ENCODE peak calls at places on chromosomes 2 and 18, in seven cellular contexts. E, M, I, O, P, D and R are unnamed samples.

GRCh38 chr2:15408759-15409158 is 152.4 kb downstream of the NBAS start:
- DNase-seq in P (no peak), M (no peak), O (no peak), I (no peak), D (no peak), E (no peak), R (no peak)

GRCh38 chr2:149732001-149732685 is 144.6 kb upstream of the MMADHC start:
- DNase-seq in O (no peak), D (no peak), P (no peak), M (no peak), E (peak; percentile 54), I (peak; percentile 71), R (peak; percentile 94)

GRCh38 chr2:74418312-74418711 is 3.1 kb downstream of the C2orf81 start:
- DNase-seq in I (no peak), P (no peak), D (no peak), M (no peak), O (no peak), E (no peak), R (no peak)

GRCh38 chr2:61167587-61167986 is 5.6 kb downstream of the C2orf74 start:
- DNase-seq in I (no peak), M (no peak), O (no peak), D (no peak), P (no peak), E (no peak), R (no peak)

GRCh38 chr18:6219116-6219717 is 195.5 kb downstream of the L3MBTL4 start:
- DNase-seq in O (no peak), M (peak; percentile 29), D (peak; percentile 88), I (peak; percentile 70), E (peak; percentile 73), P (peak; percentile 87), R (no peak)

GRCh38 chr2:96763511-96764252 is 3.0 kb downstream of the CNNM4 start:
- DNase-seq in M (peak; percentile 55), O (no peak), P (peak; percentile 46), I (no peak), E (no peak), D (peak; percentile 77), R (no peak)

GRCh38 chr2:29374823-29375222 is 259.6 kb downstream of the CLIP4 start:
- DNase-seq in O (no peak), D (peak; percentile 9), M (no peak), I (no peak), P (no peak), E (no peak), R (no peak)

GRCh38 chr2:86336350-86337234 is 834 bp downstream of the REEP1 start:
- DNase-seq in D (peak; percentile 54), M (no peak), I (no peak), P (peak; percentile 55), E (no peak), O (no peak), R (no peak)

GRCh38 chr2:158676696-158677095 is 118.4 kb upstream of the DAPL1 start:
- DNase-seq in D (no peak), P (no peak), M (no peak), E (no peak), O (no peak), I (no peak), R (no peak)

GRCh38 chr2:182113334-182113733 is 127.7 kb downstream of the PPP1R1C start:
- DNase-seq in P (no peak), I (no peak), E (no peak), M (no peak), O (no peak), D (no peak), R (no peak)

GRCh38 chr2:10982931-10983701 is 71.4 kb downstream of the KCNF1 start:
- DNase-seq in E (peak; percentile 16), M (no peak), D (no peak), P (no peak), I (peak; percentile 61), O (no peak), R (no peak)

GRCh38 chr18:73136134-73136533 is 268.3 kb upstream of the NETO1 start:
- DNase-seq in O (no peak), D (peak; percentile 60), P (peak; percentile 8), I (no peak), M (no peak), E (no peak), R (peak; percentile 11)

GRCh38 chr18:14921547-14921946 is 173.6 kb downstream of the ANKRD30B start:
- DNase-seq in M (no peak), E (no peak), O (no peak), I (no peak), P (no peak), D (no peak), R (no peak)

GRCh38 chr2:20618886-20619521 is 31.9 kb downstream of the HS1BP3 start:
- DNase-seq in E (no peak), O (no peak), D (no peak), I (no peak), P (no peak), M (no peak), R (no peak)

GRCh38 chr18:7607535-7608173 is 40.5 kb downstream of the PTPRM start:
- DNase-seq in P (no peak), E (no peak), D (no peak), M (no peak), I (no peak), O (no peak), R (no peak)

GRCh38 chr2:72142743-72143440 is 4.8 kb downstream of the CYP26B1 start:
- DNase-seq in P (peak; percentile 85), D (peak; percentile 73), E (peak; percentile 13), O (no peak), M (no peak), I (peak; percentile 60), R (no peak)

GRCh38 chr18:37536646-37537045 is 29.0 kb downstream of the CELF4 start:
- DNase-seq in M (no peak), I (no peak), E (no peak), P (no peak), O (no peak), D (no peak), R (no peak)

GRCh38 chr2:174631009-174631981 is 33.7 kb upstream of the WIPF1 start:
- DNase-seq in M (no peak), P (no peak), I (peak; percentile 20), D (no peak), E (peak; percentile 90), O (no peak), R (no peak)

GRCh38 chr2:240224676-240225075 is 84.2 kb upstream of the OTOS start:
- DNase-seq in P (no peak), D (no peak), M (no peak), O (no peak), E (peak; percentile 84), I (peak; percentile 31), R (no peak)

GRCh38 chr2:240226672-240227537 is 86.4 kb upstream of the OTOS start:
- DNase-seq in O (no peak), E (no peak), M (no peak), I (no peak), D (no peak), P (no peak), R (no peak)

GRCh38 chr2:240225660-240226475 is 85.4 kb upstream of the OTOS start:
- DNase-seq in P (no peak), I (no peak), E (no peak), D (no peak), M (no peak), O (no peak), R (no peak)

GRCh38 chr2:240223631-240224030 is 83.2 kb upstream of the OTOS start:
- DNase-seq in M (no peak), E (no peak), O (no peak), I (no peak), P (no peak), D (no peak), R (no peak)

GRCh38 chr2:240225116-240225515 is 84.7 kb upstream of the OTOS start:
- DNase-seq in E (no peak), M (no peak), O (no peak), D (no peak), P (no peak), I (no peak), R (no peak)
- TF ChIP-seq CTCF in E (no peak), M (no peak), O (no peak), D (no peak), P (no peak), I (no peak), R (no peak)

DNA sequence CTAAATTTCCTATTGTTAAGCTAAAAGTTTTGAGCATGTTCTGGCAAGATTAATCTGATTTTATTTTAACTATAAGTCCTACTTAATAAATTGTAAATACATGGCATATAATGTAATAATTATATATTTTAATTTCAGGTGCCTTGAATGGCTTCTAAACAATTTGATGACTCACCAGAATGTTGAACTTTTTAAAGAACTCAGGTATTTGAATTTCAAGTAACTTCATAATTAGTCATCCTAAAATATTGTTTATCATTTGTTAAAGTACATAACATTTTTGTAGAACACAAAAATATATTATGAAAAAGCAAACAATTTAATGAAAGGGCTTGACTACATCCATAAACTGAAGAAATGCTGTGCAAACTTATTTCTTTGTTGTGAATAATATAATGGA is 14.5 kb downstream of the GMCL1 start:
- DNase-seq in D (no peak), E (no peak), O (no peak), I (no peak), P (no peak), M (no peak), R (no peak)
- H2AFZ ChIP-seq in D (no peak overlapping the region), E (no peak overlapping the region), O (no peak overlapping the region), I (no peak overlapping the region), P (no peak overlapping the region), M (no peak overlapping the region), R (no peak overlapping the region)

DNA sequence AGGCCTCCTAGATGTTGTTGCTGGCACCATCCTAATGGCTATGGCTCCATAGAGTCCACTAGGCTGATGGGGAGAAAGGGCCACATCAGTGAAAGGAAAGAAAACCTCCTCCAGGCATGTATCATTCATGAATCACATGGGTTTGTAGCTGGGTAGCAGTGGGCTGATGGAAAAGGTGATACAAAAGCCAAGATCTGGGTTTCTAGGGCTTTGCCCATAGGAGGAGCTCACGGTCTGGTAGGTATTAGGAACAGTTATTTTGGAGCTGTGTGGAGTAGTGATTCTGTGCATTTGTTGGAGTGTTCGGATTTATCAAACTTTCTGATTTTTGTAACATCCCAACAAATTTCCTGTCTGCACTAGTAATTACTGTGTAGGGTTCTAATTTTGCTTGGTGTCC is 259.2 kb downstream of the SLC4A3 start:
- DNase-seq in M (no peak), I (no peak), D (peak; percentile 50), O (no peak), P (peak; percentile 31), E (peak; percentile 22), R (peak; percentile 56)
- TF ChIP-seq CTCF in M (no peak), I (peak; percentile 13), D (peak; percentile 60), O (no peak), P (peak; percentile 43), E (peak; percentile 30), R (peak; percentile 53)

DNA sequence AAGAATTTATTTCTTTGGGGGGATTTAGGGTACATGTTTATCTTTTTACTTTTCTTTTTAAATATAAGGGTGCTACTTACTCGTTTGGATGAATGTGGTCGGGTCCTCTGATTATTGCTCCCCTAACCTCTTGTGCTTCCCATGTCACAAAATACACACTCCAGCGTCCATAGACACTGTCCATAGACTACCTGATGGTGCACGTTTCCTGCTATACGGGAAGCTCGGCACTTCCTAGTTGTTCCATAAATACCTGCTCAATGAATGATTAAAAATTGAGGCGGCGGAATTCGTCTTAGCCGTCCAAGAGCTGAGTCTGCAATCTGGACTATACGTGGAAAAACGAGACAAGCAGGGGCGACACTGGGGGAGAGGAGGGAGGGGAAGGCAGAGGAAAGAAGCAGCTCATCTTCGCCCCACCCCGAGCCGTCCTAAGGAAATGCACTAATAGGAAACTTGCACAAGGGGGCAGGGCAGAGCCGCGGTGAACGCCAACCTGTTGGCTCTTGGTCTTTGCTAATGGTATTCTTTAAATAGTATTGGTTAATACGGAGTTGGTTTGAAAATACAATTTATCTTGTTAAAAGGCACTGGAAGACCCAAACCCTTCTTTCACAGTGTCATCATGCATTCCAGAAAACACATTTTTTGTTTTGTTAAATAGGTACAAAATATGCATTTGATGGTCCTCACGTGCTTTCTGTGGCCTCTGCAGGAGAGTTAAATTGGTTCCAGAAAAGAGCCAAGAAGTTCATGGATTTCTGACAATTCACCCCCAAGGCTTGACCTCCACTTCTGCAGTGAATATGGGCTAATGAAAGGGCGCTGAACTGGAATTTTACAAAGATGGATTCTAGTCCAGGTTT is 73.0 kb upstream of the KCTD1 start:
- DNase-seq in O (peak; percentile 23), E (no peak), I (peak; percentile 23), P (peak; percentile 72), M (peak; percentile 60), D (peak; percentile 81), R (peak; percentile 49)
- H2AFZ ChIP-seq in O (peak overlapping the region; percentile 98), E (peak overlapping the region; percentile 61), I (no peak overlapping the region), P (no peak overlapping the region), M (peak overlapping the region; percentile 45), D (no peak overlapping the region), R (peak overlapping the region; percentile 94)